ENCODE peak calls at places on chromosome 11, in six cellular contexts. M, B, L, J, N and Q are unnamed samples.

GRCh38 chr11:92779746-92780145 is 189.7 kb upstream of the MTNR1B start:
- DNase-seq in J (no peak), B (no peak), M (no peak), N (no peak), L (no peak), Q (no peak)

GRCh38 chr11:2869561-2870427 is 15.8 kb downstream of the CDKN1C start:
- DNase-seq in M (no peak), L (no peak), N (no peak), B (no peak), J (no peak), Q (no peak)

GRCh38 chr11:71309181-71309580 is 56.8 kb upstream of the SHANK2 start:
- DNase-seq in L (no peak), N (no peak), B (no peak), M (peak), J (no peak), Q (no peak)

GRCh38 chr11:119691020-119691666 is 37.9 kb downstream of the NECTIN1 start:
- DNase-seq in J (no peak), N (no peak), M (no peak), L (no peak), B (no peak), Q (no peak)

GRCh38 chr11:45754261-45754709 is 50.7 kb upstream of the SLC35C1 start:
- DNase-seq in B (peak), N (peak), M (no peak), L (no peak), J (no peak), Q (peak)

GRCh38 chr11:49302360-49302759 is 94.0 kb upstream of the FOLH1 start:
- DNase-seq in L (no peak), J (no peak), M (no peak), N (no peak), B (no peak), Q (peak)

GRCh38 chr11:121687961-121688566 is 235.3 kb upstream of the SORL1-AS1 start:
- DNase-seq in M (peak), B (peak), L (no peak), N (peak), J (no peak), Q (peak)

GRCh38 chr11:102347526-102348331 is 715 bp downstream of the BIRC2 start:
- DNase-seq in L (peak), M (no peak), B (peak), J (no peak), N (peak), Q (peak)

GRCh38 chr11:7573558-7574296 is 59.9 kb downstream of the PPFIBP2 start:
- DNase-seq in M (peak), J (no peak), B (no peak), N (peak), L (no peak), Q (peak)

GRCh38 chr11:9750551-9750950 is 86.7 kb downstream of the SWAP70 start:
- DNase-seq in L (no peak), B (no peak), J (no peak), N (no peak), M (no peak), Q (no peak)

GRCh38 chr11:67666676-67667489 is 7.5 kb downstream of the ALDH3B2 start:
- DNase-seq in N (no peak), J (no peak), B (no peak), L (no peak), M (no peak), Q (no peak)

GRCh38 chr11:112958670-112959069 is 2.5 kb upstream of the NCAM1 start:
- DNase-seq in M (no peak), B (no peak), J (no peak), L (no peak), N (peak), Q (peak)

GRCh38 chr11:33411751-33412150 is 154.6 kb downstream of the HIPK3 start:
- DNase-seq in B (no peak), M (no peak), N (no peak), J (no peak), L (no peak), Q (no peak)

GRCh38 chr11:17541330-17541885 is 2.8 kb downstream of the USH1C start:
- DNase-seq in J (no peak), N (no peak), M (no peak), L (no peak), B (no peak), Q (no peak)

GRCh38 chr11:47593934-47594855 is at the start of gene C1QTNF4:
- DNase-seq in L (peak), M (peak), N (no peak), B (no peak), J (no peak), Q (no peak)

GRCh38 chr11:62336949-62337681 is at the start of gene ASRGL1:
- DNase-seq in L (peak), M (peak), B (peak), N (peak), J (peak), Q (peak)

GRCh38 chr11:111730871-111731591 is 35.2 kb downstream of the PPP2R1B start:
- DNase-seq in B (no peak), J (no peak), M (no peak), N (no peak), L (no peak), Q (no peak)

GRCh38 chr11:70091651-70092050 is 13.5 kb downstream of the ANO1 start:
- DNase-seq in J (no peak), M (no peak), B (no peak), N (no peak), L (no peak), Q (no peak)

GRCh38 chr11:6351782-6352181 is 31.5 kb upstream of the CAVIN3 start:
- DNase-seq in N (no peak), B (peak), M (no peak), L (no peak), J (no peak), Q (no peak)

GRCh38 chr11:129733981-129734380 is 81.7 kb upstream of the TMEM45B start:
- DNase-seq in J (no peak), N (no peak), B (no peak), M (no peak), L (no peak), Q (no peak)

GRCh38 chr11:121421149-121421906 is 30.8 kb upstream of the SORL1 start:
- DNase-seq in M (no peak), B (no peak), L (no peak), J (no peak), N (no peak), Q (peak)

GRCh38 chr11:62137881-62138629 is 14.2 kb downstream of the INCENP start:
- DNase-seq in N (no peak), M (peak), J (no peak), L (no peak), B (no peak), Q (no peak)

GRCh38 chr11:12757416-12757815 is 83.2 kb downstream of the TEAD1 start:
- DNase-seq in N (no peak), J (no peak), B (no peak), M (no peak), L (no peak), Q (no peak)

GRCh38 chr11:77130763-77131513 is 2.9 kb downstream of the MYO7A start:
- DNase-seq in M (no peak), L (no peak), N (no peak), J (no peak), B (peak), Q (no peak)

GRCh38 chr11:120807414-120808150 is 216.3 kb upstream of the TBCEL start:
- DNase-seq in J (no peak), M (peak), B (peak), N (peak), L (peak), Q (peak)

GRCh38 chr11:848988-849824 is 6.6 kb downstream of the TSPAN4 start:
- DNase-seq in M (peak), L (no peak), N (peak), B (no peak), J (no peak), Q (no peak)

GRCh38 chr11:7168741-7168990 is 79.9 kb downstream of the RBMXL2 start:
- DNase-seq in M (no peak), N (no peak), B (no peak), J (no peak), L (no peak), Q (no peak)

GRCh38 chr11:2212411-2213251 is 41.0 kb upstream of the TH start:
- DNase-seq in J (no peak), N (no peak), M (peak), L (no peak), B (no peak), Q (no peak)

GRCh38 chr11:117009905-117010605 is 88.2 kb downstream of the SIK3 start:
- DNase-seq in L (no peak), J (peak), M (peak), N (no peak), B (no peak), Q (peak)

GRCh38 chr11:47270331-47271271 is 668 bp downstream of the MADD start:
- DNase-seq in L (no peak), N (peak), J (no peak), M (no peak), B (peak), Q (peak)

GRCh38 chr11:850777-851762 is 8.4 kb downstream of the TSPAN4 start:
- DNase-seq in M (peak), L (no peak), B (no peak), N (no peak), J (no peak), Q (peak)

GRCh38 chr11:66313321-66314185 is 3.3 kb downstream of the CD248 start:
- DNase-seq in M (peak), N (peak), J (no peak), B (peak), L (peak), Q (no peak)

GRCh38 chr11:19493446-19493845 is 219.2 kb upstream of the NAV2 start:
- DNase-seq in N (no peak), M (peak), J (no peak), L (no peak), B (no peak), Q (peak)

GRCh38 chr11:8333431-8334401 is 70.0 kb upstream of the LMO1 start:
- DNase-seq in N (peak), L (no peak), M (peak), B (no peak), J (no peak), Q (peak)

GRCh38 chr11:75142714-75143419 is 8.0 kb upstream of the SLCO2B1 start:
- DNase-seq in B (peak), N (peak), L (no peak), M (peak), J (peak), Q (peak)

GRCh38 chr11:64654958-64655541 is 64.0 kb downstream of the SLC22A12 start:
- DNase-seq in L (no peak), B (no peak), J (no peak), M (no peak), N (no peak), Q (no peak)

GRCh38 chr11:120248551-120249278 is 8.8 kb downstream of the POU2F3 start:
- DNase-seq in M (no peak), L (no peak), J (no peak), B (peak), N (peak), Q (no peak)

GRCh38 chr11:33687733-33688479 is 12.7 kb downstream of the C11orf91 start:
- DNase-seq in L (peak), M (no peak), J (no peak), N (peak), B (peak), Q (peak)

GRCh38 chr11:45184640-45185039 is 38.2 kb downstream of the PRDM11 start:
- DNase-seq in N (no peak), L (no peak), B (no peak), J (no peak), M (no peak), Q (no peak)

GRCh38 chr11:35663408-35663702 is 780 bp downstream of the TRIM44 start:
- DNase-seq in J (no peak), L (no peak), N (no peak), B (no peak), M (no peak), Q (no peak)
- H2BK120ac ChIP-seq in J (no peak), L (no peak), N (peak), B (peak), M (no peak), Q (no peak)

DNA sequence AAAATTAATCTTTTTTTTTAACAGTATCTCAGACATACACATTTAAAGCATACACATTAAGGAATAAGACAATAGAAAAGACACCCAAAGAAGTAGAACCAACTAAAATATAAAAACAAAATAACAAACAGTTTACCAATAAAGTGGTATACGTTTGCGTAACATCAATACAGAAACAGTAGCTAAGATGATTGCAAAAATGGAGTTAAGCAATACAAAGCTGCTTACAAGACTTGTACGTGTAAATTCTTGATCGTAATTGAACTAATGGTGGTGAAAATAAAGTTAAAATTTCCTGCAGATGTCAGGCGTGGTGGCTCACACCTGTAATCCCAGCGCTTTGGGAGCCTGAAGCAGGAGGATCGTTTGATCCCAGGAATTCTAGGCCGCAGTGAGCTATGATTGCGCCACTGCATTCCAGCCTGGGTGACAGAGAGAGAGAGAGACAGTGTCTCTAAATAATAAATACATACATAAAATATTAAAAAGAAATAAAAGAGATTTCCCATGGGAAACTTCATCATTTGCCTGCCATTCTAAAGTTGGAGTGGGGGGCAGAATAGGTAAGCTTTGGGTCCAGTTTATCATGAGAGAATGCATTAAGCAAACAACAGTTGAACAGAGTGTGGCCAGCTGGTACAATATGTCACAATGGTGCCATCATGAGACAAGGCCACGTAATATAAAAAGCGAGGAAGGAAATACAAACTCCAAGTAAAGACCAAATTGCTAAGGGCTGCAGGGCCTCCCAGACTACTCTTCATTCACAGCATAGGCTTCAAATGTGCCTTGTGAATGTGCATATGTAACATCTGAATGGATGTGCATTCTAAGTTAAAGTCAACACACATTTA is 38.9 kb upstream of the EED start:
- DNase-seq in M (no peak), N (no peak), J (no peak), B (no peak), L (no peak), Q (no peak)
- H2AK5ac ChIP-seq in M (no peak), N (no peak), J (no peak), B (no peak), L (no peak), Q (no peak)

GRCh38 chr11:29173660-29174062 is 843.2 kb downstream of the KCNA4 start:
- DNase-seq in M (no peak), L (no peak), N (peak), J (no peak), B (peak), Q (peak)
- H3K4me2 ChIP-seq in M (no peak), L (no peak), N (no peak), J (no peak), B (no peak), Q (no peak)

DNA sequence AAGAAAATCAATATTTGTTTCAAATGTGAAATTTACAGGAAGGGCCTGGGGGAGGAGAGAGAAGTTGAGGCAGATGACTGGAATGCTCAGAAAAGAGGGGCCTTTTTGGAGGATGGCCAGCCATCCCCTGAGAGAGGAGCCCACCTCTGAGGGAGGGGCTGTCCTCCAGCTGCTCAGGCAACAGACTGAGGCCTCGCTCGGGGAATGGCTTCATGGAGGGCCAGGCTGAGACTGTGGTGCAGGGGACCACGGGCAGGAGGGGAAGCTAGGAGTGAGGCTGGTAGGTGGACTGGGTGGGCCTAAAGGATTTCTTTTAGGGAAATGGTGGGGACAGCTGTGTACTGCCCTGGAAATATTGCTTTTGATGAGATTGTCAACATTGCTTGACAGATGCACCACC is 73.5 kb upstream of the CADM1 start:
- DNase-seq in M (no peak), N (no peak), L (no peak), J (no peak), B (no peak), Q (no peak)
- H2BK120ac ChIP-seq in M (no peak), N (no peak), L (no peak), J (no peak), B (no peak), Q (no peak)